ENCODE peak calls at places on chromosomes 12 and 14, in eight cellular contexts. R, E, C, H, V, W, U and G are unnamed samples.

GRCh38 chr12:2212971-2213869 is 160.4 kb downstream of the CACNA1C start:
- DNase-seq in R (peak), E (no peak), C (no peak), H (no peak), V (no peak), W (peak), U (no peak), G (no peak)

GRCh38 chr12:56947633-56948535 is 9.5 kb downstream of the RDH16 start:
- DNase-seq in R (peak), E (peak), C (no peak), H (no peak), V (no peak), W (no peak), U (no peak), G (no peak)

GRCh38 chr14:98974113-98974512 is 297.9 kb downstream of the BCL11B start:
- DNase-seq in R (no peak), E (no peak), C (no peak), H (no peak), V (no peak), W (no peak), U (no peak), G (no peak)

GRCh38 chr12:110349096-110349495 is 54.4 kb downstream of the ANAPC7 start:
- DNase-seq in R (no peak), E (no peak), C (no peak), H (no peak), V (no peak), W (no peak), U (no peak), G (no peak)

GRCh38 chr12:125249066-125249824 is 184.0 kb downstream of the AACS start:
- DNase-seq in R (no peak), E (no peak), C (no peak), H (no peak), V (no peak), W (no peak), U (no peak), G (no peak)

GRCh38 chr14:60249321-60250251 is 565 bp downstream of the PPM1A start:
- DNase-seq in R (peak), E (peak), C (peak), H (no peak), V (peak), W (peak), U (peak), G (peak)

GRCh38 chr14:87994974-87995373 is 2.0 kb upstream of the GALC start:
- DNase-seq in R (no peak), E (no peak), C (no peak), H (no peak), V (no peak), W (no peak), U (no peak), G (no peak)

GRCh38 chr14:68762944-68763831 is 29.7 kb downstream of the ZFP36L1 start:
- DNase-seq in R (peak), E (no peak), C (no peak), H (no peak), V (no peak), W (no peak), U (no peak), G (no peak)

GRCh38 chr12:120361506-120362208 is 7.3 kb downstream of the MSI1 start:
- DNase-seq in R (peak), E (no peak), C (no peak), H (peak), V (peak), W (no peak), U (peak), G (peak)

GRCh38 chr12:108633081-108633533 is 587 bp downstream of the SELPLG start:
- DNase-seq in R (no peak), E (no peak), C (no peak), H (no peak), V (no peak), W (no peak), U (no peak), G (no peak)

GRCh38 chr12:107347261-107347660 is 253.9 kb upstream of the CRY1 start:
- DNase-seq in R (no peak), E (no peak), C (no peak), H (no peak), V (no peak), W (no peak), U (no peak), G (no peak)

GRCh38 chr12:88111074-88111652 is 30.7 kb downstream of the CEP290 start:
- DNase-seq in R (peak), E (peak), C (no peak), H (no peak), V (peak), W (peak), U (no peak), G (no peak)

GRCh38 chr12:121560392-121561021 is 20.3 kb downstream of the KDM2B start:
- DNase-seq in R (no peak), E (no peak), C (no peak), H (no peak), V (no peak), W (no peak), U (no peak), G (no peak)

GRCh38 chr12:101671157-101671791 is 26.2 kb upstream of the CHPT1 start:
- DNase-seq in R (no peak), E (no peak), C (no peak), H (no peak), V (no peak), W (peak), U (no peak), G (no peak)

GRCh38 chr14:33790996-33791395 is 159.9 kb downstream of the EGLN3 start:
- DNase-seq in R (no peak), E (no peak), C (no peak), H (no peak), V (no peak), W (no peak), U (no peak), G (no peak)

GRCh38 chr12:40439771-40440492 is 215.1 kb downstream of the LRRK2 start:
- DNase-seq in R (no peak), E (peak), C (no peak), H (no peak), V (peak), W (no peak), U (no peak), G (no peak)

GRCh38 chr14:74357585-74357984 is 9.3 kb downstream of the VRTN start:
- DNase-seq in R (no peak), E (no peak), C (no peak), H (no peak), V (no peak), W (no peak), U (no peak), G (no peak)

GRCh38 chr14:68941820-68942219 is 37.3 kb downstream of the ACTN1 start:
- DNase-seq in R (peak), E (peak), C (peak), H (peak), V (peak), W (no peak), U (no peak), G (no peak)

GRCh38 chr12:67720383-67720856 is 71.9 kb downstream of the DYRK2 start:
- DNase-seq in R (no peak), E (peak), C (no peak), H (no peak), V (no peak), W (no peak), U (no peak), G (no peak)

GRCh38 chr12:124625867-124626675 is 58.7 kb upstream of the NCOR2 start:
- DNase-seq in R (no peak), E (peak), C (peak), H (no peak), V (peak), W (no peak), U (peak), G (no peak)

GRCh38 chr14:89625988-89626806 is 209.2 kb upstream of the FOXN3 start:
- DNase-seq in R (no peak), E (no peak), C (no peak), H (no peak), V (no peak), W (no peak), U (no peak), G (no peak)

GRCh38 chr12:120554658-120555057 is 20.5 kb downstream of the RNF10 start:
- DNase-seq in R (no peak), E (no peak), C (no peak), H (no peak), V (no peak), W (no peak), U (no peak), G (no peak)

GRCh38 chr14:73339846-73340565 is 102.7 kb downstream of the PAPLN start:
- DNase-seq in R (peak), E (no peak), C (no peak), H (no peak), V (no peak), W (no peak), U (no peak), G (no peak)

GRCh38 chr12:68587448-68587873 is 23.2 kb upstream of the RAP1B start:
- DNase-seq in R (no peak), E (no peak), C (no peak), H (no peak), V (no peak), W (no peak), U (no peak), G (no peak)

GRCh38 chr12:70744133-70744532 is 106.9 kb upstream of the PTPRB start:
- DNase-seq in R (no peak), E (no peak), C (no peak), H (no peak), V (peak), W (no peak), U (no peak), G (no peak)

GRCh38 chr12:67362526-67362925 is 93.4 kb downstream of the CAND1 start:
- DNase-seq in R (no peak), E (peak), C (no peak), H (no peak), V (no peak), W (no peak), U (no peak), G (no peak)

GRCh38 chr14:57530571-57530970 is 36.9 kb upstream of the CCDC198 start:
- DNase-seq in R (no peak), E (no peak), C (no peak), H (no peak), V (no peak), W (no peak), U (no peak), G (no peak)

GRCh38 chr14:57526942-57527341 is 33.3 kb upstream of the CCDC198 start:
- DNase-seq in R (peak), E (peak), C (no peak), H (no peak), V (no peak), W (no peak), U (no peak), G (no peak)
- TF ChIP-seq CTCF in R (peak), E (no peak), C (no peak), H (no peak), V (no peak), W (no peak), U (peak), G (no peak)

GRCh38 chr12:131091413-131091975 is 137.8 kb downstream of the ADGRD1 start:
- DNase-seq in R (no peak), E (no peak), C (peak), H (no peak), V (no peak), W (no peak), U (no peak), G (no peak)

GRCh38 chr12:131088701-131089525 is 135.2 kb downstream of the ADGRD1 start:
- DNase-seq in R (no peak), E (no peak), C (peak), H (no peak), V (no peak), W (no peak), U (no peak), G (peak)

GRCh38 chr12:131089526-131090253 is 136.0 kb downstream of the ADGRD1 start:
- DNase-seq in R (no peak), E (no peak), C (peak), H (no peak), V (no peak), W (no peak), U (no peak), G (peak)

GRCh38 chr12:131091976-131092691 is 138.4 kb downstream of the ADGRD1 start:
- DNase-seq in R (no peak), E (no peak), C (peak), H (no peak), V (no peak), W (no peak), U (no peak), G (peak)

DNA sequence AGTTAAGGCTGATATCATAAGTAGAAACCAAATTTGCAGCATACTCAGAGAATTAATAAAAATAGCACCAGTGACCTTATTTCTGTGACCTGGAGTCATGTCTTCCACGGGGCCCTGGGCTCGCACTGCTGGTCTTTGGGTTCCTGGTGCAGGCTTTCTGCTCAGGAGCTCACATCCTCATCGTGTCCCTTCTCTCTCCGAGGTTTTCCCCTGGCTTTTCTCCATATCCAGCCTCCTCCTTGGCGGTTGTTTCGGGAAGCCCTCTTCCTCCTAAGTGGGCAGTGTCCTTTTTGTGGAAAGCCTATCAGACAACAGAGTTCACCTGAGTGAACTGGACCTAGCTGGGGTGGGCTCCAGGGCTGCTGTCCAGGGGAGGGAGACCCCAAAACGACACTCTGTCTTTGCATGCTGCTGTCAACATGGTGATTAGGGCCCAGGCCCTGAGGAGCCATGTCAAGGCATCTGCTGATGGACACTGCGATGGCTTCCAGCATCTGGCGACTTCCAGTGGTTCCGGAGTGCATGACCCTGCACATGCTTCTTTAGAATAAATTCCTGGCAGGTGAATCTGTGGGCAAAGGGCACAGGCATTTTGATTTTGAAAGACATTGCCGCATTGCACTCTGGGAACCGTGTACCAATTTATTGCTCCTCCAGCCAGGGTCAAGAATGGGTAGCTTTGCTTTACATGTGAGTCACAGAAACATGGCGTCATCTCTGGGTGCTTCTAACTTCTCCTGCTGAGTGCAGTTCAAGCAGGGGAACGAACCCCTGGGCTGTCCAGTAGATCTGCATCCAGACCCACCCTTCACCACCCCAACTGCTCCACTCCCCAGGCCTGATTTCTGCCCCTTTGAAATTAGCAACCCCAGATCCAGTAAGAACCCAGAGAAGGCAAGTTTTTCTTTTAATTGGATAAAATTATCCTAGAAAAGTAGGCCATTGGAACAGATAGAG is 136.8 kb downstream of the ADGRD1 start:
- DNase-seq in R (no peak), E (peak), C (peak), H (no peak), V (no peak), W (no peak), U (no peak), G (no peak)
- TF ChIP-seq CTCF in R (no peak), E (no peak), C (no peak), H (no peak), V (no peak), W (no peak), U (no peak), G (no peak)

GRCh38 chr12:6540181-6540877 is 6.0 kb downstream of the GAPDH start:
- DNase-seq in R (peak), E (peak), C (peak), H (peak), V (peak), W (no peak), U (peak), G (peak)
- TF ChIP-seq CTCF in R (no peak), E (no peak), C (no peak), H (no peak), V (no peak), W (no peak), U (no peak), G (no peak)

GRCh38 chr14:24273422-24273998 is 2.1 kb upstream of the RABGGTA start:
- DNase-seq in R (peak), E (peak), C (no peak), H (no peak), V (no peak), W (no peak), U (no peak), G (no peak)
- TF ChIP-seq CTCF in R (peak), E (no peak), C (no peak), H (peak), V (no peak), W (peak), U (no peak), G (no peak)

GRCh38 chr14:103105580-103106168 is 11.1 kb downstream of the EXOC3L4 start:
- DNase-seq in R (no peak), E (no peak), C (no peak), H (no peak), V (no peak), W (peak), U (no peak), G (no peak)
- TF ChIP-seq CTCF in R (peak), E (peak), C (no peak), H (no peak), V (no peak), W (peak), U (no peak), G (no peak)

DNA sequence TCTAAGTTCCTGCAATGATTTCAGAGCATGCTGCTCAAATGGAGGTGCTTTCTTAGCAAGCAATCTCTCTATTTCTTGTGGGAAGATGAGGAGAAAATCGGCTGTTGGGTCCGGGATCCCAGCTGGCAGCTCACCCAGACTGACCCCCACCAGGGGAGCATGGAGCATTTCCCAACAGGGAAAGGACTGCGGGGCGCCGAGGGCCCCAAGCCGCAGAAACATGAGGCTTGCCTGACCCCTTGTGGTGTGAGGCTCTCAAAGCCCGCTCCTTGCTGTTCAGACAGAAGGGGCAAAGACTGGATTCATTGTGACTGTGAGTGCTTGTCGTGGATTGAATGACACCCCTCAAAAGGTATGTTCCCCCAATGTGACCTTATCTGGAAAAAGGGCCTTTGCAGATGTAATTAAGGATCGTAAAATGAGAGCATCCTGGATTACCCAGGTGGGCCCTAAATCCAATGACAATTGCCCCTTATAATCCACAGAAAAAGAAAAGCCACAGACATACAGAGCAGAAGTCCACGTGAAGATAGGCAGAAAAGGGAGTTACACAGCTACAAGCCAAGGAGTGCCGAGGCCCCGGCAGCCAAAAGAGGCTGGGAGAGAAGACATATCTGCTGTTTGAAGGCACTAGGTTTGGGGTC is 116.3 kb upstream of the VASH1 start:
- DNase-seq in R (peak), E (peak), C (peak), H (no peak), V (peak), W (no peak), U (peak), G (peak)
- TF ChIP-seq CTCF in R (peak), E (peak), C (no peak), H (peak), V (peak), W (peak), U (peak), G (peak)

GRCh38 chr12:129681151-129681550 is 222.7 kb downstream of the TMEM132D start:
- DNase-seq in R (no peak), E (no peak), C (no peak), H (no peak), V (no peak), W (no peak), U (no peak), G (no peak)

GRCh38 chr12:129672110-129672509 is 231.7 kb downstream of the TMEM132D start:
- DNase-seq in R (no peak), E (no peak), C (no peak), H (no peak), V (no peak), W (no peak), U (no peak), G (no peak)

GRCh38 chr12:129673807-129674206 is 230.0 kb downstream of the TMEM132D start:
- DNase-seq in R (no peak), E (no peak), C (no peak), H (no peak), V (no peak), W (no peak), U (no peak), G (no peak)

GRCh38 chr12:129676411-129676810 is 227.4 kb downstream of the TMEM132D start:
- DNase-seq in R (no peak), E (no peak), C (no peak), H (no peak), V (no peak), W (no peak), U (no peak), G (no peak)

GRCh38 chr12:129675947-129676346 is 227.9 kb downstream of the TMEM132D start:
- DNase-seq in R (no peak), E (no peak), C (no peak), H (no peak), V (no peak), W (no peak), U (no peak), G (no peak)
- TF ChIP-seq CTCF in R (no peak), E (no peak), C (no peak), H (no peak), V (no peak), W (no peak), U (no peak), G (no peak)

DNA sequence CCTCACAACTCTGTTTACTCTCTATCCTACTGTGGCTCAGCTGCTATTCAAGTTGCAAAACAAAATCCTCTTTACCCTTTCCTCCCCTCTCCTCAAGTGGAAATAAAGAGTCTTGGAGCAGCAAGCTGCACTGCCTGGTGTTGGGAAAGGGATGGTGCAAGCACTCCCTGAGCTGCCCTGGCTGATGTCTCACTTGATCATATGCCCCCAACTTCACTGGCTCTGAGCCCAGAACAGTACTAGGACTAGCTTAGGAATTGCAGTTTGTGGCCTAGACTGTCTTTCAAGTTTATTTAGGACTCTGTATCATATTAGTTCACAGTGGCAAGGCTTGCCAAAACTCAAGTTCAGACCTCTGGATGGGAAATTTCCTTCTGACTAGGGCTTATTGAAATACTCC is 1683.8 kb upstream of the SEL1L start:
- DNase-seq in R (no peak), E (no peak), C (peak), H (peak), V (no peak), W (no peak), U (no peak), G (no peak)
- TF ChIP-seq CTCF in R (no peak), E (no peak), C (no peak), H (peak), V (no peak), W (no peak), U (no peak), G (no peak)

GRCh38 chr14:54366726-54367707 is 29.8 kb upstream of the CDKN3 start:
- DNase-seq in R (peak), E (peak), C (no peak), H (peak), V (peak), W (peak), U (no peak), G (no peak)
- TF ChIP-seq CTCF in R (peak), E (peak), C (no peak), H (peak), V (peak), W (peak), U (peak), G (peak)

GRCh38 chr14:24701031-24701430 is 67.0 kb upstream of the GZMB start:
- DNase-seq in R (peak), E (no peak), C (no peak), H (no peak), V (no peak), W (no peak), U (no peak), G (no peak)

GRCh38 chr14:24708684-24709083 is 74.7 kb upstream of the GZMB start:
- DNase-seq in R (no peak), E (no peak), C (no peak), H (no peak), V (no peak), W (no peak), U (no peak), G (no peak)

GRCh38 chr14:24700511-24700910 is 66.5 kb upstream of the GZMB start:
- DNase-seq in R (no peak), E (no peak), C (no peak), H (no peak), V (no peak), W (no peak), U (no peak), G (no peak)

GRCh38 chr14:24710403-24711063 is 76.5 kb upstream of the GZMB start:
- DNase-seq in R (peak), E (peak), C (peak), H (peak), V (peak), W (peak), U (peak), G (no peak)

GRCh38 chr14:24705840-24706239 is 71.8 kb upstream of the GZMB start:
- DNase-seq in R (no peak), E (no peak), C (no peak), H (no peak), V (no peak), W (peak), U (no peak), G (no peak)
- TF ChIP-seq CTCF in R (no peak), E (no peak), C (no peak), H (no peak), V (no peak), W (no peak), U (no peak), G (no peak)